ENCODE peak calls at places on chromosome 4, in six cellular contexts. One of them, this sample, is unnamed.

GRCh38 chr4:1738410-1738809 is 17.1 kb downstream of the TACC3 start:
- DNase-seq in OCI-LY7: peak
- DNase-seq in fibroblast of lung: no peak
- DNase-seq in spleen: no peak
- DNase-seq in breast epithelium: no peak
- DNase-seq in prostate gland: no peak
- DNase-seq in this sample: no peak

GRCh38 chr4:39770969-39771724 is 73.2 kb downstream of the UBE2K start:
- DNase-seq in OCI-LY7: no peak
- DNase-seq in fibroblast of lung: no peak
- DNase-seq in spleen: no peak
- DNase-seq in breast epithelium: no peak
- DNase-seq in prostate gland: no peak
- DNase-seq in this sample: no peak

GRCh38 chr4:25767877-25768475 is 94.8 kb downstream of the SEL1L3 start:
- DNase-seq in OCI-LY7: peak
- DNase-seq in fibroblast of lung: peak
- DNase-seq in spleen: no peak
- DNase-seq in breast epithelium: peak
- DNase-seq in prostate gland: peak
- DNase-seq in this sample: peak

GRCh38 chr4:139951051-139951450 is 202.9 kb downstream of the MAML3 start:
- DNase-seq in OCI-LY7: no peak
- DNase-seq in fibroblast of lung: no peak
- DNase-seq in spleen: no peak
- DNase-seq in breast epithelium: peak
- DNase-seq in prostate gland: no peak
- DNase-seq in this sample: no peak

GRCh38 chr4:165131247-165131832 is 18.7 kb upstream of the TMEM192 start:
- DNase-seq in OCI-LY7: peak
- DNase-seq in fibroblast of lung: peak
- DNase-seq in spleen: no peak
- DNase-seq in breast epithelium: peak
- DNase-seq in prostate gland: peak
- DNase-seq in this sample: peak

GRCh38 chr4:6451309-6451708 is 21.1 kb downstream of the PPP2R2C start:
- DNase-seq in OCI-LY7: no peak
- DNase-seq in fibroblast of lung: no peak
- DNase-seq in spleen: no peak
- DNase-seq in breast epithelium: no peak
- DNase-seq in prostate gland: no peak
- DNase-seq in this sample: no peak

GRCh38 chr4:28267166-28267565 is 1406.5 kb downstream of the STIM2 start:
- DNase-seq in OCI-LY7: no peak
- DNase-seq in fibroblast of lung: no peak
- DNase-seq in spleen: no peak
- DNase-seq in breast epithelium: no peak
- DNase-seq in prostate gland: no peak
- DNase-seq in this sample: no peak

GRCh38 chr4:128831526-128832252 is 22.2 kb downstream of the JADE1 start:
- DNase-seq in OCI-LY7: no peak
- DNase-seq in fibroblast of lung: peak
- DNase-seq in spleen: no peak
- DNase-seq in breast epithelium: no peak
- DNase-seq in prostate gland: no peak
- DNase-seq in this sample: no peak

GRCh38 chr4:87044511-87045369 is 109.9 kb downstream of the AFF1 start:
- DNase-seq in OCI-LY7: no peak
- DNase-seq in fibroblast of lung: no peak
- DNase-seq in spleen: no peak
- DNase-seq in breast epithelium: no peak
- DNase-seq in prostate gland: no peak
- DNase-seq in this sample: no peak

GRCh38 chr4:121252224-121252806 is 88.2 kb upstream of the TNIP3 start:
- DNase-seq in OCI-LY7: peak
- DNase-seq in fibroblast of lung: peak
- DNase-seq in spleen: peak
- DNase-seq in breast epithelium: peak
- DNase-seq in prostate gland: peak
- DNase-seq in this sample: peak

GRCh38 chr4:95889662-95890061 is 49.8 kb downstream of the PDHA2 start:
- DNase-seq in OCI-LY7: no peak
- DNase-seq in fibroblast of lung: no peak
- DNase-seq in spleen: no peak
- DNase-seq in breast epithelium: no peak
- DNase-seq in prostate gland: no peak
- DNase-seq in this sample: no peak

GRCh38 chr4:113760094-113760851 is 1.3 kb downstream of the CAMK2D start:
- DNase-seq in OCI-LY7: peak
- DNase-seq in fibroblast of lung: peak
- DNase-seq in spleen: peak
- DNase-seq in breast epithelium: no peak
- DNase-seq in prostate gland: peak
- DNase-seq in this sample: no peak

GRCh38 chr4:78865451-78865850 is 73.8 kb downstream of the PAQR3 start:
- DNase-seq in OCI-LY7: no peak
- DNase-seq in fibroblast of lung: no peak
- DNase-seq in spleen: no peak
- DNase-seq in breast epithelium: no peak
- DNase-seq in prostate gland: no peak
- DNase-seq in this sample: no peak

GRCh38 chr4:54527532-54527931 is 130.2 kb upstream of the KIT start:
- DNase-seq in OCI-LY7: no peak
- DNase-seq in fibroblast of lung: no peak
- DNase-seq in spleen: no peak
- DNase-seq in breast epithelium: no peak
- DNase-seq in prostate gland: no peak
- DNase-seq in this sample: no peak
- TF ChIP-seq CTCF in OCI-LY7: no peak
- TF ChIP-seq CTCF in fibroblast of lung: no peak
- TF ChIP-seq CTCF in spleen: no peak
- TF ChIP-seq CTCF in breast epithelium: no peak
- TF ChIP-seq CTCF in prostate gland: no peak
- TF ChIP-seq CTCF in this sample: no peak

DNA sequence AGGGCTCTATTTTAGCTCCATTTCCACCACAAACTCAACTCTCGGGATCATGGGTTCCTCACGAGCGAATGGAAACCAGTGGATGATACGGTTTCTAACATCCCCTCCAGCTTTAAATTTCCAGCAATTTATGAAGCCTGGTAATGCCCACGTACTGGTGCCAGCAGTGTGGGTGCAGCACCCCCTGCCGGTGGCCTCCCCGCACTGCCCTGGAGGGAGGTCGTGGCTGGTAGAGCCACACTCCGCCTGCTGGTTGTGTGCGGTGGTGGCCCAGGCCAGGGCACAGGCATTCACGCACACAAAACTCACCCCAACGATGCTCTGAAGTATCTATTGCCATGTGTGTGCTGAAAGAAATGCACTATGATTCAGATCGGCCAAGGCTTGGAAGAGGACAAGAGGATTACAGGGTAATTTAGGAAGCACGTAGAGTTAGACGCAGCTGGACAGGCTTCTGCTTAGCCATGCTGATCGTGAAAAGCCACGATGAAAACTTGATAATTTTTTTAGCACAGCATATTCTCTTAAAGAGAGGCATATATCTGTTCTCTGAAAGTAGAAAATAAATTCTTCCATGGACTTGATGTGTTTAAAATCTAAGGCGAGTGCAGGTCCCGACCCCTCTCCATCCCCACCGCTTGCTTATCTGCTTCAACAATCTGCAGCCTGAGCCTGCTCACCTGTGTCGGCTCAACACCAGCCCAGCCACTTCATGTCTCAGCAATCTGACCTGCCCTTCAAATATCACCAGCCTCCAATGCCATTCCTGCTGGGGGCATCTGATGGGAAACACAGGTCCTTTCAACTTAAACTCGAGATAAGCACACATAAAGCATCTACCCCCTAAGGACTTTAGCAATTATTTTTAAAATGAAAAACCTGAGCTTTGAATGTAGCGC is 59.1 kb downstream of the SCD5 start:
- DNase-seq in OCI-LY7: peak
- DNase-seq in fibroblast of lung: peak
- DNase-seq in spleen: peak
- DNase-seq in breast epithelium: no peak
- DNase-seq in prostate gland: peak
- DNase-seq in this sample: peak
- TF ChIP-seq CTCF in OCI-LY7: peak
- TF ChIP-seq CTCF in fibroblast of lung: peak
- TF ChIP-seq CTCF in spleen: peak
- TF ChIP-seq CTCF in breast epithelium: peak
- TF ChIP-seq CTCF in prostate gland: peak
- TF ChIP-seq CTCF in this sample: peak

DNA sequence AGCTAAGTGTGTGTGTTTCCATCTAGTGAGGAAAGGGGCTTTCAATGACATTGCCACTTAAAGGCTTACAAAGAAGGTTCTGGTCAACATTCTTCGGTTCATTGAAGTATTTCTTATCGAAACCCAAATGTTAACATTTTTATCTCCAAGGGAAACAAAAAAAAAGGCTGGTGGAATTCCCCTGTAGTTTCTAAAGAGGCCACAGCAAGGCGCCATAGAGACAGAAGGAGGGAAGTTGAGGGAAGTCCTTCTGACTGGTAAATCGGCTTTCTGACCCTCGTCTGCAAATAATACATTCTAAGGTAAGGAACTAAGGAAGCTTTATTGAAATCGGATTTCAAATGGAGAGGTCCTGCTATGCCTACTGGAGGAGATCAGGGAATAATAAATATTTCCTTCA is 1.7 kb upstream of the ZFP42 start:
- DNase-seq in OCI-LY7: no peak
- DNase-seq in fibroblast of lung: peak
- DNase-seq in spleen: no peak
- DNase-seq in breast epithelium: no peak
- DNase-seq in prostate gland: no peak
- DNase-seq in this sample: no peak
- TF ChIP-seq CTCF in OCI-LY7: peak
- TF ChIP-seq CTCF in fibroblast of lung: peak
- TF ChIP-seq CTCF in spleen: no peak
- TF ChIP-seq CTCF in breast epithelium: no peak
- TF ChIP-seq CTCF in prostate gland: no peak
- TF ChIP-seq CTCF in this sample: no peak

GRCh38 chr4:23759066-23759465 is 130.8 kb downstream of the PPARGC1A start:
- DNase-seq in OCI-LY7: no peak
- DNase-seq in fibroblast of lung: no peak
- DNase-seq in spleen: no peak
- DNase-seq in breast epithelium: no peak
- DNase-seq in prostate gland: no peak
- DNase-seq in this sample: no peak

GRCh38 chr4:23750125-23750524 is 139.7 kb downstream of the PPARGC1A start:
- DNase-seq in OCI-LY7: no peak
- DNase-seq in fibroblast of lung: no peak
- DNase-seq in spleen: no peak
- DNase-seq in breast epithelium: no peak
- DNase-seq in prostate gland: no peak
- DNase-seq in this sample: no peak

DNA sequence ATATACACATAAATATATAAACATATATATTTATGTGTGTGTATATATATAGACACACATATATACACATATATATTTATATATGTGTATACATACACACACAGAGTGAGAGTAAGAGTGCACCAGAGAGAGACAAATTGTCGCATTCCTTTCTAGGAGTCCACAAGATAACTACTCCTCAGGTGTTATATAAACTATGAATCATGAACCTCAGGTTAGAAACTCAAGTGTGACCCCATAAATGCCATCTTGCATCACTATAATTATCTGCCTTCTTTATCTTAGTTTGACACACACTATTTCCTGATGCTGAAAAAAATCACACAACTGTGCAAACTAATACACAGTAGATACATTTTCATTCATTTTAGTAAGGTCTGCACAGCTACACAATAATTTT is 135.2 kb downstream of the PPARGC1A start:
- DNase-seq in OCI-LY7: no peak
- DNase-seq in fibroblast of lung: no peak
- DNase-seq in spleen: no peak
- DNase-seq in breast epithelium: no peak
- DNase-seq in prostate gland: no peak
- DNase-seq in this sample: no peak
- TF ChIP-seq CTCF in OCI-LY7: no peak
- TF ChIP-seq CTCF in fibroblast of lung: no peak
- TF ChIP-seq CTCF in spleen: no peak
- TF ChIP-seq CTCF in breast epithelium: no peak
- TF ChIP-seq CTCF in prostate gland: no peak
- TF ChIP-seq CTCF in this sample: no peak

GRCh38 chr4:72886602-72887001 is 182.9 kb downstream of the COX18 start:
- DNase-seq in OCI-LY7: peak
- DNase-seq in fibroblast of lung: peak
- DNase-seq in spleen: no peak
- DNase-seq in breast epithelium: no peak
- DNase-seq in prostate gland: no peak
- DNase-seq in this sample: no peak
- TF ChIP-seq CTCF in OCI-LY7: peak
- TF ChIP-seq CTCF in fibroblast of lung: peak
- TF ChIP-seq CTCF in spleen: no peak
- TF ChIP-seq CTCF in breast epithelium: no peak
- TF ChIP-seq CTCF in prostate gland: no peak
- TF ChIP-seq CTCF in this sample: peak

GRCh38 chr4:30722092-30722915 is 2.1 kb downstream of the PCDH7 start:
- DNase-seq in OCI-LY7: no peak
- DNase-seq in fibroblast of lung: peak
- DNase-seq in spleen: peak
- DNase-seq in breast epithelium: no peak
- DNase-seq in prostate gland: no peak
- DNase-seq in this sample: no peak
- TF ChIP-seq CTCF in OCI-LY7: no peak
- TF ChIP-seq CTCF in fibroblast of lung: no peak
- TF ChIP-seq CTCF in spleen: no peak
- TF ChIP-seq CTCF in breast epithelium: no peak
- TF ChIP-seq CTCF in prostate gland: no peak
- TF ChIP-seq CTCF in this sample: no peak

GRCh38 chr4:169493164-169493524 is 119.2 kb downstream of the NEK1 start:
- DNase-seq in OCI-LY7: no peak
- DNase-seq in fibroblast of lung: no peak
- DNase-seq in spleen: no peak
- DNase-seq in breast epithelium: no peak
- DNase-seq in prostate gland: no peak
- DNase-seq in this sample: no peak

GRCh38 chr4:169491211-169491610 is 121.2 kb downstream of the NEK1 start:
- DNase-seq in OCI-LY7: no peak
- DNase-seq in fibroblast of lung: no peak
- DNase-seq in spleen: no peak
- DNase-seq in breast epithelium: no peak
- DNase-seq in prostate gland: no peak
- DNase-seq in this sample: no peak

GRCh38 chr4:169492436-169493163 is 119.8 kb downstream of the NEK1 start:
- DNase-seq in OCI-LY7: peak
- DNase-seq in fibroblast of lung: peak
- DNase-seq in spleen: no peak
- DNase-seq in breast epithelium: no peak
- DNase-seq in prostate gland: no peak
- DNase-seq in this sample: peak
- TF ChIP-seq CTCF in OCI-LY7: peak
- TF ChIP-seq CTCF in fibroblast of lung: peak
- TF ChIP-seq CTCF in spleen: peak
- TF ChIP-seq CTCF in breast epithelium: peak
- TF ChIP-seq CTCF in prostate gland: peak
- TF ChIP-seq CTCF in this sample: peak

GRCh38 chr4:625631-626031 is 258 bp downstream of the PDE6B start:
- DNase-seq in OCI-LY7: no peak
- DNase-seq in fibroblast of lung: no peak
- DNase-seq in spleen: peak
- DNase-seq in breast epithelium: no peak
- DNase-seq in prostate gland: no peak
- DNase-seq in this sample: no peak
- TF ChIP-seq CTCF in OCI-LY7: no peak
- TF ChIP-seq CTCF in fibroblast of lung: no peak
- TF ChIP-seq CTCF in spleen: no peak
- TF ChIP-seq CTCF in breast epithelium: no peak
- TF ChIP-seq CTCF in prostate gland: no peak
- TF ChIP-seq CTCF in this sample: no peak

This sample was measured in GM13977.